ENCODE peak calls at places on chromosomes 2 and 18, in four cellular contexts. D is hepatocyte, R is neuronal stem cell, Y is GM23248. V is an unnamed sample.

GRCh38 chr2:165617720-165618119 is 148.2 kb downstream of the CSRNP3 start:
- DNase-seq in D (no peak), R (no peak), Y (no peak), V (no peak)

GRCh38 chr2:69131983-69132675 is 119.2 kb downstream of the ANTXR1 start:
- DNase-seq in D (no peak), R (no peak), Y (no peak), V (no peak)

GRCh38 chr2:25948437-25948836 is 33.9 kb downstream of the KIF3C start:
- DNase-seq in D (no peak), R (no peak), Y (no peak), V (no peak)

GRCh38 chr2:84421197-84421596 is 37.9 kb downstream of the SUCLG1 start:
- DNase-seq in D (no peak), R (no peak), Y (no peak), V (no peak)

GRCh38 chr2:95380280-95380679 is 22.2 kb upstream of the FAHD2A start:
- DNase-seq in D (no peak), R (no peak), Y (no peak), V (no peak)

GRCh38 chr2:120486441-120486840 is 140.5 kb downstream of the INHBB start:
- DNase-seq in D (no peak), R (no peak), Y (no peak), V (no peak)

GRCh38 chr2:161681043-161681442 is 56.8 kb downstream of the SLC4A10 start:
- DNase-seq in D (no peak), R (no peak), Y (peak), V (no peak)

GRCh38 chr2:24304098-24304497 is 56.2 kb downstream of the ITSN2 start:
- DNase-seq in D (peak), R (no peak), Y (peak), V (no peak)

GRCh38 chr2:98356729-98357128 is 10.5 kb downstream of the CNGA3 start:
- DNase-seq in D (no peak), R (no peak), Y (no peak), V (no peak)

GRCh38 chr2:33518929-33519328 is 42.5 kb downstream of the RASGRP3 start:
- DNase-seq in D (no peak), R (no peak), Y (peak), V (no peak)

GRCh38 chr2:180505203-180505602 is 475.2 kb upstream of the UBE2E3 start:
- DNase-seq in D (no peak), R (no peak), Y (peak), V (no peak)

GRCh38 chr2:157509755-157510154 is 65.9 kb upstream of the CYTIP start:
- DNase-seq in D (no peak), R (no peak), Y (no peak), V (peak)

GRCh38 chr2:10289891-10290290 is 12.8 kb upstream of the HPCAL1 start:
- DNase-seq in D (no peak), R (no peak), Y (peak), V (no peak)

GRCh38 chr2:239443666-239444567 is 43.1 kb upstream of the HDAC4 start:
- DNase-seq in D (no peak), R (no peak), Y (peak), V (no peak)

GRCh38 chr2:136319227-136319626 is 201.3 kb upstream of the CXCR4 start:
- DNase-seq in D (no peak), R (no peak), Y (no peak), V (no peak)

GRCh38 chr2:160415991-160416390 is 77.6 kb downstream of the RBMS1 start:
- DNase-seq in D (no peak), R (no peak), Y (peak), V (no peak)

GRCh38 chr2:70936979-70937811 is 1.5 kb downstream of the ATP6V1B1 start:
- DNase-seq in D (peak), R (no peak), Y (no peak), V (no peak)

GRCh38 chr2:34105015-34105767 is 506.1 kb upstream of the FAM98A start:
- DNase-seq in D (no peak), R (no peak), Y (peak), V (no peak)

GRCh38 chr18:6652098-6652497 is 77.4 kb upstream of the ARHGAP28 start:
- DNase-seq in D (no peak), R (no peak), Y (no peak), V (no peak)

GRCh38 chr18:6650063-6650462 is 79.5 kb upstream of the ARHGAP28 start:
- DNase-seq in D (no peak), R (no peak), Y (no peak), V (no peak)

GRCh38 chr18:6648581-6648980 is 80.9 kb upstream of the ARHGAP28 start:
- DNase-seq in D (no peak), R (no peak), Y (peak), V (no peak)

GRCh38 chr18:6650756-6651155 is 78.8 kb upstream of the ARHGAP28 start:
- DNase-seq in D (no peak), R (no peak), Y (no peak), V (no peak)

DNA sequence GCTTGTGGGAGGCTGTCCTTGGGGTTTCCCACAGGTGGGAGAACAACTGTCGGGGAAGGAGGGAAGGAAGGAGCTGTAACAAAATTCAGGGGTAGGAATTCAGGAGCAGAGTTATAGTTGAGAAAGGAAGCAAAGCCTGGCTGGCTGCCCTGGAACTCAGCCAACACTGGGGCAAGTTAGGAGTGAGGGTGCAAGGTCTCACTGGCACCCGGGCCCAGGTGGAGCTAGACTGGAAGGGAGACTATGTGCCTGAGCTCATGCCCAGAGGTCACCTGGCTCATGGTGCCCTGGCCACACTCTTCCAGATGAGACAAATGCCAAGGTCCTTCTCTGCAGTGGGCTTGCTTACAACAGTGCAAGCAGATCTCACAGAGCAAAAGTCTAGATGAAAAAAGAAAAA is 75.6 kb upstream of the ARHGAP28 start:
- DNase-seq in D (no peak), R (no peak), Y (no peak), V (no peak)
- H3K27ac ChIP-seq in D (no peak), R (no peak), Y (no peak), V (no peak)

DNA sequence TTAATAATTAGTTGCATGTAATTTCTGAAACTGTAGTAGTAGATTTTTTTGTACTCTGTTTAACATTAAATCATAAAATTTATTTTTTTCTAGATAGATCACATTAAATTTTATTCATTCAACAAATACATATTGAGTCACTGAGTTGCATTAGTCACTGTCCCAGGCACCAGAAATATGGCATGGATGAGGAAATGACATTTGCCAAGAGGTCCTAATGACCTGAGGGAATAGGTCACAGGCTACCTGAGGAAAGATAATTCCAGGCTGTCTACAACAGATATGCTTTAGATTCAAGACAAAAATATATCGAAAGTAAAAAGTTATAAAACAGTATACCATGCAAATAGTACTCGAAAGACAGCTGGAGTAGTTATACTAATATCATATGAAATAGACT is 852.4 kb upstream of the ACVR2A start:
- DNase-seq in D (no peak), R (no peak), Y (peak), V (no peak)
- H3K4me2 ChIP-seq in D (no peak), R (no peak), Y (no peak), V (no peak)

GRCh38 chr2:74424995-74425406 is 3.5 kb downstream of the WDR54 start:
- DNase-seq in D (no peak), R (no peak), Y (no peak), V (no peak)

GRCh38 chr2:74426181-74426758 is 4.7 kb downstream of the WDR54 start:
- DNase-seq in D (no peak), R (no peak), Y (no peak), V (no peak)

GRCh38 chr2:74424139-74424992 is 2.8 kb downstream of the WDR54 start:
- DNase-seq in D (no peak), R (no peak), Y (no peak), V (no peak)

GRCh38 chr2:74427551-74427950 is 6.0 kb downstream of the WDR54 start:
- DNase-seq in D (no peak), R (no peak), Y (peak), V (no peak)

DNA sequence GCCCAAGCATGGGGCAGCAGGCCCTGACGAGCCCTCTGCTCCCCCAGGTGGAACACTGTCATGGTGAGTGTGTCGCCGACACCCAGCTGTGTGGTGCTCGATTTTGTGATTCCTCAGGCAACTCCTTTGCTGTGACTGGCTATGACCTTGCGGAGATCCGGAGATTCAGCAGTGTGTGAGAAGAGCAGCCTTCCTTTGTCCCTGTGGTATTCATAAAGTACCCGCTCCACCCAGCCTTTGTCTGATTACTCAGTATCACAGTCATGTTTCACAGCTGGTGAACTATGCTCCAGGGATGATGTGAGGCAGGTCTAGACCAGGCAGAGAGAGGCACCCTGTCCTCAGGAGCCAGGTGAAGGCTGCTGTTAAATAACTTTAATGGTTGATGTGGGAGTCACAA is 4.0 kb downstream of the WDR54 start:
- DNase-seq in D (peak), R (no peak), Y (peak), V (no peak)
- H3K27ac ChIP-seq in D (peak), R (no peak), Y (peak), V (no peak)

DNA sequence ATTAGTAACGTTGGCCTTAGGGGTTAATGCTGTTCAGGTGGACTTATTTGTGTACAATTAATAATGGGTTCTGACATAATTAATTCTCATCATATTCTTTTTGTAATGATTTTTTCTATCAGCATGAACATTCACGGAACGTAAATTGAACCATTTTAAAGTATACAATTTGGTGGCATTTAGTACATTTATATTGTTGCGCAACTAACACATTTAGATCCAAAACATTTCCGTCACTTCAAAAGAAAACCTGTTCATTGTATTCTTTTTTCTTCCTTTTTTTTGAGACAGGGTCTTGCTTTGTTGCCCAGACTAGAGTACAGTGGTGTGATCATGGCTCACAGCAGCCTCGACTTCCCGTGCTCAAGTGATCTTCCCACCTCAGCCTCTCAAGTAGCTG is 65.8 kb downstream of the BOD1L2 start:
- DNase-seq in D (no peak), R (no peak), Y (no peak), V (no peak)
- H3K4me2 ChIP-seq in D (no peak), R (no peak), Y (no peak), V (no peak)

GRCh38 chr2:237720444-237720843 is 78.1 kb upstream of the RBM44 start:
- DNase-seq in D (no peak), R (no peak), Y (no peak), V (no peak)
- H3K27ac ChIP-seq in D (no peak), R (no peak), Y (no peak), V (no peak)

DNA sequence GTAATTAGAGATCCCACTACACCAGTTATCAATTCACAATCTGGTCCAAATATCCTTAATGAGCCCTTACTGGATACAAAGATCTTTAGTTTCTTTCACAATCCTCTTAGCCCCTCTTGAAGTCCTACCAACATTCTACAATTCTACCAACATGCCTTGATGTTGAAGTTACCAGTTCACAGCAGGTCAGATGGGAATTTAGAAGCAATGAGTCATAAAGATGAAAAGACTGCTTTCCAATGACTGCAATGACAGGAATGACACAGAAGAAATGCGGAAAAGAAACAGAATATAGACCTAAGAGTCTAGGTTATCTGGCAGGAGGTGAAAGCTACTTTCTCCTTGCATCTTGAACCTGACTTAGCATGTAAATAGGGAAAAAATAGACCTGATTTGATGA is 24.5 kb downstream of the RTTN start:
- DNase-seq in D (peak), R (no peak), Y (peak), V (no peak)
- H3K4me2 ChIP-seq in D (no peak), R (no peak), Y (peak), V (no peak)

GRCh38 chr2:67919490-67919889 is 143.3 kb downstream of the C1D start:
- DNase-seq in D (no peak), R (no peak), Y (no peak), V (no peak)
- H3K27ac ChIP-seq in D (no peak), R (no peak), Y (no peak), V (no peak)

DNA sequence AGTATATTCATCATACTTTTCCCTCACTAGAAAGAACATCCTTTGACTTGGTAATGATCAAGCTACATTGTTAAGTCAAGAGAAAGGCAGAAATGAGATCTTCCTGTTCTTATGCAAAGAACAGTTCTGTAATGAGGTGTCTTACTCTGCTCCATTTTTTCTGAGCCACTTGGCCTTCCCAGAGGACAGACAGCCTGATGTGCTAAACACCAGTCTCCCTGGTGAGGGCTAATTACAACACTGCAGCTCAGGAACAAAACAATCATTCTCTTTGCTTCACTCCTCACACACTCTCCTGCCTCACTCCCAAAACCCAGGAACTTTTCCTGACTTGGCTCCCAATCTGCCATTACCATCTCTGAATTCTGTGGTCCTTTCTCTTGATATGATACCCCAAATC is 25.6 kb downstream of the TACR1 start:
- DNase-seq in D (no peak), R (no peak), Y (no peak), V (no peak)
- H3K4me2 ChIP-seq in D (no peak), R (no peak), Y (no peak), V (no peak)

GRCh38 chr2:109616184-109616583 is 2.0 kb downstream of the SOWAHC start:
- DNase-seq in D (no peak), R (no peak), Y (no peak), V (no peak)

GRCh38 chr2:109615637-109616144 is 1.5 kb downstream of the SOWAHC start:
- DNase-seq in D (no peak), R (no peak), Y (no peak), V (no peak)

GRCh38 chr2:109612991-109613921 is 510 bp downstream of the SEPTIN10 start:
- DNase-seq in D (peak), R (no peak), Y (peak), V (no peak)

GRCh38 chr2:109613922-109614714 is at the start of the genes SEPTIN10 and SOWAHC:
- DNase-seq in D (peak), R (peak), Y (peak), V (no peak)

GRCh38 chr2:109614715-109615636 is 812 bp downstream of the SOWAHC start:
- DNase-seq in D (peak), R (peak), Y (peak), V (no peak)
- H3K27ac ChIP-seq in D (peak), R (no peak), Y (peak), V (no peak)

GRCh38 chr2:168522446-168522845 is 66.4 kb downstream of the CERS6 start:
- DNase-seq in D (no peak), R (no peak), Y (no peak), V (no peak)

GRCh38 chr2:168525020-168525419 is 68.9 kb downstream of the CERS6 start:
- DNase-seq in D (no peak), R (no peak), Y (no peak), V (no peak)

GRCh38 chr2:168526641-168527040 is 70.6 kb downstream of the CERS6 start:
- DNase-seq in D (peak), R (no peak), Y (peak), V (no peak)

GRCh38 chr2:168525741-168526140 is 69.7 kb downstream of the CERS6 start:
- DNase-seq in D (no peak), R (no peak), Y (no peak), V (no peak)

GRCh38 chr2:168524005-168524404 is 67.9 kb downstream of the CERS6 start:
- DNase-seq in D (no peak), R (no peak), Y (no peak), V (no peak)
- H3K4me2 ChIP-seq in D (no peak), R (no peak), Y (no peak), V (no peak)

V was measured in Karpas-422.